ENCODE peak calls at places on chromosomes 6 and 20, in eight cellular contexts. One of them, this sample, is unnamed.
A peak's percentile ranks its signal among the peaks of the same experiment; 100 is the strongest.

GRCh38 chr6:49151957-49152356 is 311.1 kb downstream of the MMUT start:
- DNase-seq in choroid plexus epithelial cell: peak; percentile 17
- DNase-seq in OCI-LY7: no peak
- DNase-seq in psoas muscle: no peak
- DNase-seq in pancreas: no peak
- DNase-seq in transverse colon: no peak
- DNase-seq in lower leg skin: no peak
- DNase-seq in AG09309: no peak
- DNase-seq in this sample: no peak

GRCh38 chr6:2862712-2863174 is 21.1 kb upstream of the SERPINB1 start:
- DNase-seq in pancreas: no peak
- DNase-seq in lower leg skin: no peak
- DNase-seq in choroid plexus epithelial cell: no peak
- DNase-seq in psoas muscle: no peak
- DNase-seq in OCI-LY7: peak; percentile 95
- DNase-seq in AG09309: no peak
- DNase-seq in transverse colon: no peak
- DNase-seq in this sample: no peak

GRCh38 chr6:22878706-22879105 is 309.3 kb downstream of the HDGFL1 start:
- DNase-seq in AG09309: no peak
- DNase-seq in pancreas: no peak
- DNase-seq in psoas muscle: no peak
- DNase-seq in choroid plexus epithelial cell: peak; percentile 23
- DNase-seq in lower leg skin: no peak
- DNase-seq in OCI-LY7: no peak
- DNase-seq in transverse colon: no peak
- DNase-seq in this sample: no peak

GRCh38 chr6:8904754-8905153 is 469.4 kb upstream of the SLC35B3 start:
- DNase-seq in OCI-LY7: peak; percentile 12
- DNase-seq in psoas muscle: no peak
- DNase-seq in transverse colon: no peak
- DNase-seq in pancreas: no peak
- DNase-seq in lower leg skin: no peak
- DNase-seq in AG09309: no peak
- DNase-seq in choroid plexus epithelial cell: no peak
- DNase-seq in this sample: no peak

GRCh38 chr6:76684881-76685280 is 612.4 kb upstream of the IMPG1 start:
- DNase-seq in psoas muscle: no peak
- DNase-seq in pancreas: no peak
- DNase-seq in choroid plexus epithelial cell: peak; percentile 65
- DNase-seq in lower leg skin: no peak
- DNase-seq in OCI-LY7: no peak
- DNase-seq in transverse colon: no peak
- DNase-seq in AG09309: no peak
- DNase-seq in this sample: no peak

GRCh38 chr6:43786664-43787329 is 16.8 kb downstream of the VEGFA start:
- DNase-seq in AG09309: no peak
- DNase-seq in choroid plexus epithelial cell: no peak
- DNase-seq in pancreas: no peak
- DNase-seq in OCI-LY7: no peak
- DNase-seq in lower leg skin: no peak
- DNase-seq in transverse colon: no peak
- DNase-seq in psoas muscle: no peak
- DNase-seq in this sample: no peak

GRCh38 chr6:46652603-46653438 is at the start of the genes CYP39A1 and SLC25A27:
- DNase-seq in psoas muscle: peak; percentile 95
- DNase-seq in lower leg skin: peak; percentile 93
- DNase-seq in OCI-LY7: peak; percentile 90
- DNase-seq in pancreas: peak; percentile 95
- DNase-seq in transverse colon: peak; percentile 96
- DNase-seq in AG09309: peak; percentile 18
- DNase-seq in choroid plexus epithelial cell: peak; percentile 87
- DNase-seq in this sample: peak; percentile 66

GRCh38 chr6:30061766-30062458 is 847 bp downstream of the POLR1H start:
- DNase-seq in AG09309: no peak
- DNase-seq in transverse colon: peak; percentile 45
- DNase-seq in OCI-LY7: peak; percentile 57
- DNase-seq in pancreas: no peak
- DNase-seq in lower leg skin: no peak
- DNase-seq in choroid plexus epithelial cell: peak; percentile 45
- DNase-seq in psoas muscle: no peak
- DNase-seq in this sample: no peak

GRCh38 chr6:57432919-57433684 is 115.7 kb downstream of the PRIM2 start:
- DNase-seq in lower leg skin: no peak
- DNase-seq in choroid plexus epithelial cell: peak; percentile 61
- DNase-seq in OCI-LY7: no peak
- DNase-seq in psoas muscle: no peak
- DNase-seq in AG09309: no peak
- DNase-seq in pancreas: no peak
- DNase-seq in transverse colon: no peak
- DNase-seq in this sample: no peak

GRCh38 chr6:56450882-56451739 is 191.6 kb downstream of the DST start:
- DNase-seq in pancreas: peak; percentile 59
- DNase-seq in psoas muscle: peak; percentile 70
- DNase-seq in lower leg skin: no peak
- DNase-seq in choroid plexus epithelial cell: peak; percentile 87
- DNase-seq in AG09309: no peak
- DNase-seq in OCI-LY7: no peak
- DNase-seq in transverse colon: peak; percentile 15
- DNase-seq in this sample: peak; percentile 61

GRCh38 chr6:21665436-21666199 is 72.1 kb downstream of the SOX4 start:
- DNase-seq in lower leg skin: no peak
- DNase-seq in OCI-LY7: no peak
- DNase-seq in psoas muscle: peak; percentile 50
- DNase-seq in transverse colon: no peak
- DNase-seq in pancreas: no peak
- DNase-seq in choroid plexus epithelial cell: no peak
- DNase-seq in AG09309: no peak
- DNase-seq in this sample: no peak

GRCh38 chr6:57324538-57324937 is 7.1 kb downstream of the PRIM2 start:
- DNase-seq in AG09309: no peak
- DNase-seq in lower leg skin: no peak
- DNase-seq in choroid plexus epithelial cell: peak; percentile 46
- DNase-seq in pancreas: no peak
- DNase-seq in psoas muscle: no peak
- DNase-seq in OCI-LY7: peak; percentile 34
- DNase-seq in transverse colon: no peak
- DNase-seq in this sample: no peak

DNA sequence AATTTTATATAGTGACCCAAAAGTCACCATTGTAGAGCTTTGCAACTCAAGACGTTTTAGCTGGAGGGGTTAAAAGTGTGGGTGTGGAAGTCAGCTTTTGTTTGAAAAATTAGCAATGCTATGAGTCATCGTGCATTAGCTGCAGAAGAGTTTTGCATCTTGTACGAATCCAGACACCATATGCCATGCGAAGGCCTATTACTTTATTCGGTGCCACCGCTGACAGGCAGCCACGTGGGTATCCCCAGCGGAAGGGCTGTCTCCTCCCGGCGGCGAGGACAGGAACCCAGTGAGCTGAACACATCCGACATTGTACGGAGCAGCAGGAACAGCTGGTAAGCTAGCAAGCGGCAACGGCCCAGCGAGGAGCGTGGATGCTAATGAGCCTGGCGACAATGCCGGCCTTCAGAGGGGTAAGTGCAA is 84.4 kb downstream of the INSM1 start:
- DNase-seq in choroid plexus epithelial cell: peak; percentile 59
- DNase-seq in pancreas: peak; percentile 25
- DNase-seq in lower leg skin: peak; percentile 31
- DNase-seq in transverse colon: peak; percentile 54
- DNase-seq in OCI-LY7: no peak
- DNase-seq in psoas muscle: peak; percentile 79
- DNase-seq in AG09309: peak; percentile 7
- DNase-seq in this sample: peak; percentile 38
- H3K4me3 ChIP-seq in choroid plexus epithelial cell: peak overlapping the region; percentile 32
- H3K4me3 ChIP-seq in pancreas: no peak overlapping the region
- H3K4me3 ChIP-seq in lower leg skin: no peak overlapping the region
- H3K4me3 ChIP-seq in transverse colon: no peak overlapping the region
- H3K4me3 ChIP-seq in OCI-LY7: no peak overlapping the region
- H3K4me3 ChIP-seq in psoas muscle: no peak overlapping the region
- H3K4me3 ChIP-seq in AG09309: peak overlapping the region; percentile 7
- H3K4me3 ChIP-seq in this sample: peak overlapping the region; percentile 23

GRCh38 chr6:131001113-131001776 is 61.8 kb downstream of the EPB41L2 start:
- DNase-seq in lower leg skin: no peak
- DNase-seq in AG09309: no peak
- DNase-seq in choroid plexus epithelial cell: no peak
- DNase-seq in pancreas: no peak
- DNase-seq in OCI-LY7: no peak
- DNase-seq in transverse colon: no peak
- DNase-seq in psoas muscle: no peak
- DNase-seq in this sample: no peak
- TF ChIP-seq CTCF in lower leg skin: no peak
- TF ChIP-seq CTCF in AG09309: no peak
- TF ChIP-seq CTCF in choroid plexus epithelial cell: no peak
- TF ChIP-seq CTCF in pancreas: no peak
- TF ChIP-seq CTCF in OCI-LY7: no peak
- TF ChIP-seq CTCF in transverse colon: no peak
- TF ChIP-seq CTCF in psoas muscle: no peak
- TF ChIP-seq CTCF in this sample: no peak

GRCh38 chr20:12130781-12131180 is 213.1 kb downstream of the BTBD3 start:
- DNase-seq in choroid plexus epithelial cell: peak; percentile 16
- DNase-seq in AG09309: no peak
- DNase-seq in psoas muscle: no peak
- DNase-seq in lower leg skin: no peak
- DNase-seq in pancreas: no peak
- DNase-seq in OCI-LY7: no peak
- DNase-seq in transverse colon: no peak
- DNase-seq in this sample: no peak
- H3K4me3 ChIP-seq in choroid plexus epithelial cell: no peak overlapping the region
- H3K4me3 ChIP-seq in AG09309: no peak overlapping the region
- H3K4me3 ChIP-seq in psoas muscle: no peak overlapping the region
- H3K4me3 ChIP-seq in lower leg skin: no peak overlapping the region
- H3K4me3 ChIP-seq in pancreas: no peak overlapping the region
- H3K4me3 ChIP-seq in OCI-LY7: no peak overlapping the region
- H3K4me3 ChIP-seq in transverse colon: no peak overlapping the region
- H3K4me3 ChIP-seq in this sample: no peak overlapping the region

DNA sequence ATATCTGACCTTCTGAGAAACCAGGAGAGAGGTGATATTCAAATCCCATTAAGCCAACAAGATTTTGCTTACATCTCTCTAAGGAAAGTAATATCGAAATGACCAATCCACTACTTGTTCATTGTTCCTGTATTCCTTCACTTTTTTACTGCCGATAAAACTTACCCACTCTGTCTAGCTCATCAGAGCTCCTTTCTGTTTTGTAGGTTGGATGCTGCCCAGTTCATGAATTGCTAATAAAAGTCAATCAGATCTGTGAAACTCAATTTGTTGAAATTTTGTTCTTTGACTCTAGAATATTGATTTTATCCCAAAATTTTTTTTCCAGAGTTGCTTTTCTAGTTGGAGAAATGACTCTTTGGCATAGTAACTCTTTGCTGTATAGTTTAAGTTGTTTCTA is 148.9 kb upstream of the INSM1 start:
- DNase-seq in lower leg skin: no peak
- DNase-seq in OCI-LY7: no peak
- DNase-seq in AG09309: no peak
- DNase-seq in psoas muscle: no peak
- DNase-seq in pancreas: no peak
- DNase-seq in choroid plexus epithelial cell: no peak
- DNase-seq in transverse colon: no peak
- DNase-seq in this sample: no peak
- TF ChIP-seq CTCF in lower leg skin: no peak
- TF ChIP-seq CTCF in OCI-LY7: no peak
- TF ChIP-seq CTCF in AG09309: no peak
- TF ChIP-seq CTCF in psoas muscle: no peak
- TF ChIP-seq CTCF in pancreas: no peak
- TF ChIP-seq CTCF in choroid plexus epithelial cell: no peak
- TF ChIP-seq CTCF in transverse colon: no peak
- TF ChIP-seq CTCF in this sample: no peak

DNA sequence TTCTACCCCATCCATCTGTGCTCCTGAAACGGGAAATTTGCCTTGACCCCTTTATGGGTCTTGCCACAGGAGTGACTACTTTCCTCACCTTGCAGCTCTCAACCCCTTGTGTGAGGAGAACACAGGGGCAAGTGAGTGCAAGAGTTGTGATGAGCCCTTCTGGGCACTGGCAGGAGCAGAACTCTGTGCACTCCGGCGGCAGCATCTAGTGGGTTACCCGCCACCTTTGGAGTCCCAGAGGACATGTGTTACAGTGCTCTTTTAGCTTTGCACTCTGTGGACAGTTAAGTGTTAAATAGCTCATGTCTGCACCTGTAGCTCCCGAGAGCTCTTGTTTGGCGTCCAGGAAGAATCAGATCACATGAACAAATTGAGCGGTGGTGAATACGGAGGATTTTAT is 940.2 kb downstream of the GRIK2 start:
- DNase-seq in psoas muscle: no peak
- DNase-seq in AG09309: no peak
- DNase-seq in choroid plexus epithelial cell: no peak
- DNase-seq in OCI-LY7: no peak
- DNase-seq in pancreas: no peak
- DNase-seq in transverse colon: no peak
- DNase-seq in lower leg skin: no peak
- DNase-seq in this sample: no peak
- H3K4me3 ChIP-seq in psoas muscle: no peak overlapping the region
- H3K4me3 ChIP-seq in AG09309: no peak overlapping the region
- H3K4me3 ChIP-seq in choroid plexus epithelial cell: no peak overlapping the region
- H3K4me3 ChIP-seq in OCI-LY7: no peak overlapping the region
- H3K4me3 ChIP-seq in pancreas: no peak overlapping the region
- H3K4me3 ChIP-seq in transverse colon: no peak overlapping the region
- H3K4me3 ChIP-seq in lower leg skin: no peak overlapping the region
- H3K4me3 ChIP-seq in this sample: no peak overlapping the region

GRCh38 chr6:135235716-135236115 is 54.6 kb downstream of the MYB start:
- DNase-seq in lower leg skin: no peak
- DNase-seq in AG09309: no peak
- DNase-seq in choroid plexus epithelial cell: no peak
- DNase-seq in psoas muscle: no peak
- DNase-seq in transverse colon: no peak
- DNase-seq in OCI-LY7: no peak
- DNase-seq in pancreas: no peak
- DNase-seq in this sample: no peak
- TF ChIP-seq CTCF in lower leg skin: no peak
- TF ChIP-seq CTCF in AG09309: no peak
- TF ChIP-seq CTCF in choroid plexus epithelial cell: no peak
- TF ChIP-seq CTCF in psoas muscle: no peak
- TF ChIP-seq CTCF in transverse colon: no peak
- TF ChIP-seq CTCF in OCI-LY7: no peak
- TF ChIP-seq CTCF in pancreas: no peak
- TF ChIP-seq CTCF in this sample: no peak

DNA sequence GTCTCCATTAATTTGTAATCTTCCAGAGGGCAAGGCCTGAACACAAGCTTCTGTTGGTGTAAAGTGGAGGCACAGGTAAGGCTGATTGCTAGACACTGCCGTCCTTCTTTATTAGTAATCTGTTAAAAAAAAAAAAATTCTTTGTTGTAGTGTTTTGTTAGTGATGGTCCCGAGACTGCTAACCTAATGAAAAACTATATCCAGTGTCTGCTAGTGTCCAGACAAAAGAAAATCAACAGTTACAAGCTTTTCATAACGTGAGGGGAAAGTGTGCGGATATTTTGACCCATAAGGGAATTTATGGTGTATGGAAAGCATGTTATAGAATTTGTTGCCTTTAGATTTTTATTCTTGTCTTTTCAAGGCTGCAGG is 4.2 kb upstream of the HIVEP1 start:
- DNase-seq in choroid plexus epithelial cell: no peak
- DNase-seq in psoas muscle: no peak
- DNase-seq in lower leg skin: no peak
- DNase-seq in OCI-LY7: no peak
- DNase-seq in pancreas: no peak
- DNase-seq in transverse colon: no peak
- DNase-seq in AG09309: no peak
- DNase-seq in this sample: no peak
- H3K4me3 ChIP-seq in choroid plexus epithelial cell: peak overlapping the region; percentile 80
- H3K4me3 ChIP-seq in psoas muscle: peak overlapping the region; percentile 88
- H3K4me3 ChIP-seq in lower leg skin: no peak overlapping the region
- H3K4me3 ChIP-seq in OCI-LY7: peak overlapping the region; percentile 97
- H3K4me3 ChIP-seq in pancreas: peak overlapping the region; percentile 72
- H3K4me3 ChIP-seq in transverse colon: peak overlapping the region; percentile 67
- H3K4me3 ChIP-seq in AG09309: peak overlapping the region; percentile 69
- H3K4me3 ChIP-seq in this sample: peak overlapping the region; percentile 76

This sample was measured in retinal pigment epithelial cell.